ENCODE peak calls at places on chromosomes 11 and 22, in six cellular contexts. Y, V, A, W, K and N are unnamed samples.

GRCh38 chr11:79397252-79397651 is 43.6 kb downstream of the TENM4 start:
- DNase-seq in Y (no peak), V (no peak), A (no peak), W (no peak), K (no peak), N (no peak)

GRCh38 chr11:72009156-72009555 is 10.4 kb downstream of the IL18BP start:
- DNase-seq in Y (no peak), V (no peak), A (no peak), W (no peak), K (no peak), N (no peak)

GRCh38 chr11:85682330-85683305 is 3.4 kb downstream of the CCDC89 start:
- DNase-seq in Y (peak), V (no peak), A (peak), W (no peak), K (no peak), N (peak)

GRCh38 chr22:42500164-42500835 is 19.3 kb downstream of the RRP7A start:
- DNase-seq in Y (peak), V (no peak), A (peak), W (peak), K (peak), N (peak)

GRCh38 chr11:12691473-12691872 is 17.3 kb downstream of the TEAD1 start:
- DNase-seq in Y (no peak), V (peak), A (no peak), W (no peak), K (no peak), N (no peak)

GRCh38 chr22:27046126-27046525 is 388.7 kb downstream of the MIAT start:
- DNase-seq in Y (no peak), V (no peak), A (no peak), W (no peak), K (no peak), N (no peak)

GRCh38 chr11:17765381-17766359 is 31.1 kb downstream of the KCNC1 start:
- DNase-seq in Y (no peak), V (no peak), A (no peak), W (no peak), K (no peak), N (no peak)

GRCh38 chr11:134363592-134363991 is 31.8 kb downstream of the GLB1L2 start:
- DNase-seq in Y (no peak), V (no peak), A (no peak), W (no peak), K (no peak), N (no peak)

GRCh38 chr22:19169947-19170318 is 8.6 kb downstream of the SLC25A1 start:
- DNase-seq in Y (no peak), V (no peak), A (no peak), W (no peak), K (no peak), N (no peak)

GRCh38 chr11:87030458-87031054 is 7.2 kb upstream of the TMEM135 start:
- DNase-seq in Y (no peak), V (peak), A (no peak), W (no peak), K (no peak), N (no peak)

GRCh38 chr11:69642913-69643632 is 2.1 kb downstream of the CCND1 start:
- DNase-seq in Y (peak), V (peak), A (peak), W (peak), K (no peak), N (peak)

GRCh38 chr22:42909363-42910058 is 52.4 kb upstream of the ARFGAP3 start:
- DNase-seq in Y (no peak), V (no peak), A (no peak), W (no peak), K (no peak), N (no peak)

GRCh38 chr11:117009905-117010605 is 88.2 kb downstream of the SIK3 start:
- DNase-seq in Y (no peak), V (no peak), A (no peak), W (no peak), K (no peak), N (no peak)

GRCh38 chr11:86579406-86579731 is 93.0 kb downstream of the ME3 start:
- DNase-seq in Y (no peak), V (no peak), A (no peak), W (no peak), K (no peak), N (no peak)

GRCh38 chr22:20979243-20979809 is 2.8 kb upstream of the LZTR1 start:
- DNase-seq in Y (peak), V (no peak), A (peak), W (peak), K (no peak), N (no peak)

GRCh38 chr11:2790581-2790925 is 90.8 kb upstream of the KCNQ1OT1 start:
- DNase-seq in Y (no peak), V (no peak), A (no peak), W (peak), K (no peak), N (no peak)

GRCh38 chr11:70435765-70436500 is 37.6 kb downstream of the CTTN start:
- DNase-seq in Y (no peak), V (no peak), A (no peak), W (no peak), K (no peak), N (no peak)

GRCh38 chr22:26974914-26975313 is 317.5 kb downstream of the MIAT start:
- DNase-seq in Y (no peak), V (no peak), A (no peak), W (no peak), K (no peak), N (no peak)

GRCh38 chr11:9179141-9179540 is 86.0 kb downstream of the DENND5A start:
- DNase-seq in Y (no peak), V (no peak), A (no peak), W (no peak), K (no peak), N (no peak)

GRCh38 chr11:2186669-2187266 is 15.2 kb upstream of the TH start:
- DNase-seq in Y (peak), V (peak), A (peak), W (peak), K (no peak), N (no peak)

GRCh38 chr11:30392221-30392784 is 69.4 kb downstream of the ARL14EP start:
- DNase-seq in Y (no peak), V (no peak), A (no peak), W (no peak), K (no peak), N (no peak)

GRCh38 chr11:2535673-2536439 is 91.0 kb downstream of the KCNQ1 start:
- DNase-seq in Y (no peak), V (no peak), A (no peak), W (no peak), K (no peak), N (no peak)

GRCh38 chr11:26844963-26845362 is 123.1 kb upstream of the SLC5A12 start:
- DNase-seq in Y (no peak), V (no peak), A (no peak), W (no peak), K (no peak), N (no peak)

DNA sequence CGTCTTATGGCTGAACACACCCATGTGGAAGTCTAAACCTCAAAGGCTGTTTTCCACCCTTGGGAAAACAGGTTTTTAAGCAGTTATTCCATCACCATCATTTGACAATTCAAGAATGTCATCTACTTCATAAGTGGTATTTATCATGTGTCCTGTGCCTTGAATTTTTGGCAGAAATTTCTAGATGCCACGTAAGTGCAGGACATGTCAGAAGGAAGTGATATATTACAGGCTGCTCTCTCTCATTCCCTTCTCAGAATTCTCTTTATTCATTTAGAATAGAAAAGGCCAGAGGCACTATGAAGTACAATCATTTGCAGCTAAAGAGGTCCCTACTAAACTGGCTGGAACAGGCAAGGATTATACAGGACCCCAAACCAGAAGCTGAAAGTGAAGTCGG is 12.0 kb downstream of the RBFOX2 start:
- DNase-seq in Y (no peak), V (no peak), A (no peak), W (no peak), K (no peak), N (no peak)
- TF ChIP-seq TAF1 in Y (no peak), V (no peak), A (no peak), W (no peak), K (no peak), N (no peak)

GRCh38 chr22:41353862-41354575 is 27.7 kb upstream of the TEF start:
- DNase-seq in Y (no peak), V (no peak), A (peak), W (no peak), K (no peak), N (no peak)
- TF ChIP-seq POLR2A in Y (no peak), V (no peak), A (no peak), W (no peak), K (no peak), N (no peak)

DNA sequence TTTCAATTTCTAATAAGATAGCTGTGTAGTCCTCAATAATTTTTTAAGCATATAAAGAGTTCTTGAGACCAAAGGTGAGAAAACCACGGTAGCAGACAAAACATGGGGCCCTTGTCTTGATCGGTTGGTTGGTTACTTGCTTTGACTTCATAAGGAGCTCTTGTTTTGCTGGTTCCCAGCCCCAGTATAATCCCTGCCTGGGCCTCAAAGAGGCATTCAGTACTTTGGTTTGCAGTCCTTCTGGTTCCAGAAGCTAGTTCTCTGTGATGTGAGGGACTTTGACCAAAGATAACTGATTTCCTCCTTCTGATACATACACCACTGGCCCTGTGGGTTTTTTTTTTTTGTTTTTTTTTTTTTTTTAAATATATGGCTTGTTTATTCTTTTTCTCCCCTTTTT is 17.1 kb downstream of the MARK2 start:
- DNase-seq in Y (no peak), V (peak), A (no peak), W (no peak), K (no peak), N (no peak)
- TF ChIP-seq POLR2AphosphoS5 in Y (no peak), V (no peak), A (no peak), W (no peak), K (no peak), N (no peak)

DNA sequence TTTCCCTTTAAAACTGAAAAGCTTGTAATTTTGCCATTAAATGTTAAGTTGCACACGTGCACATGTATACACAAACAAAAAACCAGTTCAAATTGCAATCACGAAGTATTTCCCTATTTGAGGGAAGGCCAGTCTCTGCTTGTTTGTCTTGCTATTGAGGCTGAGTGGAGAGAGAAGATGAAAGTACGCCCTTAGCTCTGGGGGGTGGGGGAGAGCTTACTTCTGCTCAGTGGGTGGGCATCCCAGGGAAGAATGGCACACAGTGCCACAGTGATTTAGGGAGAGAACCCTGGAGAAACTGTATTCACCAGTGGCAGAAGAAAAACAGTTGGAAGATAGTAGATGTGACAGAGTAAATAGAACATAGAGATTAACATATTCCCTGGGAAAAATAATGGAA is 8.7 kb downstream of the YAP1 start:
- DNase-seq in Y (no peak), V (peak), A (no peak), W (no peak), K (no peak), N (no peak)
- TF ChIP-seq TAF1 in Y (no peak), V (no peak), A (no peak), W (no peak), K (no peak), N (no peak)

GRCh38 chr11:128323381-128323780 is 264.0 kb downstream of the ETS1 start:
- DNase-seq in Y (peak), V (no peak), A (no peak), W (no peak), K (no peak), N (no peak)

GRCh38 chr11:128327274-128327673 is 260.1 kb downstream of the ETS1 start:
- DNase-seq in Y (no peak), V (no peak), A (no peak), W (no peak), K (no peak), N (no peak)

GRCh38 chr11:128324051-128324481 is 263.3 kb downstream of the ETS1 start:
- DNase-seq in Y (no peak), V (no peak), A (no peak), W (no peak), K (no peak), N (no peak)

GRCh38 chr11:128326791-128327190 is 260.6 kb downstream of the ETS1 start:
- DNase-seq in Y (no peak), V (no peak), A (no peak), W (no peak), K (no peak), N (no peak)

DNA sequence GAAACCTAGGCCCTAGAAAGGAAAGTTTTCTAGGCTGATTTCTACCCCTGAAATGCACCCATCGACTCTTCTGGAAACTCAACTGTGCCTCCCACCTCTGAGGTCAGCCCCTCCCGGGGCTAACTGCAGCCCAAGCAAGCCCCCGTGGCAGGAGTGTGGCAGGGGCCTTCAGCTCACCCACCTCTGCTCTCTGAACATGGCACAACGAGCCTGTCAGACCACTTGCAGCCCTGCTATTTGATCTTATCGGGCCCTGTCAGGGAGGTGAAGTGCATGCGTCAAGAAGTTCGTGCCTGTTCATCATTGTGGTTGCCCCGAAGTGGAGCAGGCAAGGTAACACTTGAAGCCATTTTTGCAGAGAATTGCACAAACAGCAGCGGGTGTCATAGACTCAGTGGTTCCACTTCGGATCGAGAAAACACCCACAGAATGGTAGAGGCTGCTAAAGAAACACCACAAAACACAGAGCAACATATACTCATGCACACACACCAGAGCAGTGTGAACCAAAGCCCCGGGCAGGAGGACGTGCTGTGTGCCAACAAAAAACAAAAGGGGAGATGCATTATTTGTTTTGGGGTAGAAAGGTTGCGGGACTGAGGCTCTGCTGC is 262.7 kb downstream of the ETS1 start:
- DNase-seq in Y (no peak), V (no peak), A (no peak), W (no peak), K (no peak), N (no peak)
- TF ChIP-seq POLR2A in Y (no peak), V (no peak), A (no peak), W (no peak), K (no peak), N (no peak)

DNA sequence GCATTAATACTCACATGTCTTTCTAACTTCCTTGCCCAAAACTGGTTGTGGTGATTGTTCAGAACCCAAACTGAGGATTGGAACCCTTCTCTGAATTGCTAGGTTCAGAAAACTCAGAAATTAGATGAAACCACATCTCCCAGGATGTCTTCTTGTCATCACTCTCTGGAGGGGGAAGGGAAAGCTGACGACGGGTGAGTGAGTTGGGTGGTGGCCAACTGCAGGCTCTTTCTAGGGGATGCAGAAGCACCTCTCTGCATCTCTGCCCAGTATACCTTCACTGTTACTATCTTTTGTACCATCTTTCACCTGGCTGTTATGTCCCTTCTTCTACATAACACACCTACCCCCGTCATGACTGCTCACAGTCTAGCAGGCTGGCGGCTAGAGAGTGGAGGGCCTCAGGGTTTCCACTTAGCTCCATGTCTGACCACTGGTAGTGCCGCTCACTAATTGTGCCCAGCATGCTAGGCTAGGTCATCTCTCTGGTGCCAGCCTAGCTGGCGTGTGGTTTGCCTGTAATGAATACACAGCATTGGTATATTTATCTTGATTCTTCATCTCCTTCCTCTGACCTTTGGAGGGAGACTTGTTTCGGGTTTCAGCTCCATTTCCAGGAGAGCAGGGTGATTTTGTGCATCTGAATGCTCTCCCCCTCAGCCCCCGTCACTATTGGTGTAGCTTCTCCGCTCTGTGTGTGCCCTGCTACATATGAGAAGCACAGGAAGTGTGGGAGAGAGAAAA is 7.3 kb downstream of the GRAMD1B start:
- DNase-seq in Y (no peak), V (no peak), A (no peak), W (no peak), K (no peak), N (no peak)
- TF ChIP-seq POLR2AphosphoS5 in Y (no peak), V (no peak), A (no peak), W (no peak), K (no peak), N (no peak)